ENCODE peak calls at places on chromosomes 7 and 10, in seven cellular contexts. One of them, this sample, is unnamed.

GRCh38 chr7:90173127-90173844 is 19.0 kb downstream of the STEAP1 start:
- DNase-seq in HepG2: peak
- DNase-seq in transverse colon: no peak
- DNase-seq in testis: no peak
- DNase-seq in IMR-90: peak
- DNase-seq in K562: no peak
- DNase-seq in A549: no peak
- DNase-seq in this sample: no peak

GRCh38 chr10:7412482-7413251 is 1.8 kb upstream of the SFMBT2 start:
- DNase-seq in HepG2: no peak
- DNase-seq in transverse colon: peak
- DNase-seq in testis: peak
- DNase-seq in IMR-90: no peak
- DNase-seq in K562: no peak
- DNase-seq in A549: no peak
- DNase-seq in this sample: peak

GRCh38 chr10:47095211-47095610 is 184.0 kb downstream of the PTPN20 start:
- DNase-seq in HepG2: no peak
- DNase-seq in transverse colon: no peak
- DNase-seq in testis: no peak
- DNase-seq in IMR-90: no peak
- DNase-seq in K562: no peak
- DNase-seq in A549: no peak
- DNase-seq in this sample: no peak

GRCh38 chr10:35781643-35782035 is 139.5 kb upstream of the FZD8 start:
- DNase-seq in HepG2: peak
- DNase-seq in transverse colon: peak
- DNase-seq in testis: no peak
- DNase-seq in IMR-90: no peak
- DNase-seq in K562: peak
- DNase-seq in A549: no peak
- DNase-seq in this sample: no peak

GRCh38 chr7:16357921-16358320 is 63.4 kb downstream of the CRPPA start:
- DNase-seq in HepG2: no peak
- DNase-seq in transverse colon: no peak
- DNase-seq in testis: no peak
- DNase-seq in IMR-90: no peak
- DNase-seq in K562: no peak
- DNase-seq in A549: no peak
- DNase-seq in this sample: no peak

GRCh38 chr7:101239191-101239950 is 1.8 kb upstream of the CLDN15 start:
- DNase-seq in HepG2: no peak
- DNase-seq in transverse colon: no peak
- DNase-seq in testis: no peak
- DNase-seq in IMR-90: no peak
- DNase-seq in K562: no peak
- DNase-seq in A549: no peak
- DNase-seq in this sample: peak

GRCh38 chr10:34933676-34934075 is 118.6 kb upstream of the PARD3 start:
- DNase-seq in HepG2: no peak
- DNase-seq in transverse colon: no peak
- DNase-seq in testis: peak
- DNase-seq in IMR-90: no peak
- DNase-seq in K562: no peak
- DNase-seq in A549: no peak
- DNase-seq in this sample: peak

GRCh38 chr7:100865971-100866720 is 1.0 kb upstream of the TRIP6 start:
- DNase-seq in HepG2: no peak
- DNase-seq in transverse colon: peak
- DNase-seq in testis: peak
- DNase-seq in IMR-90: no peak
- DNase-seq in K562: no peak
- DNase-seq in A549: no peak
- DNase-seq in this sample: peak

GRCh38 chr10:15730341-15730740 is 10.6 kb upstream of the ITGA8 start:
- DNase-seq in HepG2: no peak
- DNase-seq in transverse colon: no peak
- DNase-seq in testis: no peak
- DNase-seq in IMR-90: no peak
- DNase-seq in K562: no peak
- DNase-seq in A549: no peak
- DNase-seq in this sample: no peak

GRCh38 chr10:57336339-57336738 is 931.4 kb downstream of the IPMK start:
- DNase-seq in HepG2: no peak
- DNase-seq in transverse colon: no peak
- DNase-seq in testis: peak
- DNase-seq in IMR-90: no peak
- DNase-seq in K562: no peak
- DNase-seq in A549: no peak
- DNase-seq in this sample: no peak

GRCh38 chr7:75056476-75056875 is 17.1 kb downstream of the RCC1L start:
- DNase-seq in HepG2: no peak
- DNase-seq in transverse colon: no peak
- DNase-seq in testis: no peak
- DNase-seq in IMR-90: peak
- DNase-seq in K562: no peak
- DNase-seq in A549: no peak
- DNase-seq in this sample: peak

GRCh38 chr7:94228223-94228622 is 166.5 kb upstream of the COL1A2 start:
- DNase-seq in HepG2: no peak
- DNase-seq in transverse colon: no peak
- DNase-seq in testis: no peak
- DNase-seq in IMR-90: no peak
- DNase-seq in K562: no peak
- DNase-seq in A549: no peak
- DNase-seq in this sample: no peak

GRCh38 chr10:118220346-118220745 is 121.8 kb downstream of the FAM204A start:
- DNase-seq in HepG2: no peak
- DNase-seq in transverse colon: no peak
- DNase-seq in testis: no peak
- DNase-seq in IMR-90: no peak
- DNase-seq in K562: no peak
- DNase-seq in A549: no peak
- DNase-seq in this sample: no peak

GRCh38 chr7:130207642-130208041 is at the start of gene SSMEM1:
- DNase-seq in HepG2: no peak
- DNase-seq in transverse colon: no peak
- DNase-seq in testis: no peak
- DNase-seq in IMR-90: peak
- DNase-seq in K562: peak
- DNase-seq in A549: no peak
- DNase-seq in this sample: no peak

GRCh38 chr10:66365686-66366085 is 560.1 kb upstream of the LRRTM3 start:
- DNase-seq in HepG2: no peak
- DNase-seq in transverse colon: no peak
- DNase-seq in testis: no peak
- DNase-seq in IMR-90: no peak
- DNase-seq in K562: no peak
- DNase-seq in A549: no peak
- DNase-seq in this sample: no peak

GRCh38 chr7:16345979-16346958 is 75.1 kb downstream of the CRPPA start:
- DNase-seq in HepG2: no peak
- DNase-seq in transverse colon: no peak
- DNase-seq in testis: no peak
- DNase-seq in IMR-90: peak
- DNase-seq in K562: no peak
- DNase-seq in A549: no peak
- DNase-seq in this sample: no peak

GRCh38 chr10:484441-484924 is 205.0 kb downstream of the DIP2C start:
- DNase-seq in HepG2: no peak
- DNase-seq in transverse colon: peak
- DNase-seq in testis: no peak
- DNase-seq in IMR-90: peak
- DNase-seq in K562: no peak
- DNase-seq in A549: no peak
- DNase-seq in this sample: peak

DNA sequence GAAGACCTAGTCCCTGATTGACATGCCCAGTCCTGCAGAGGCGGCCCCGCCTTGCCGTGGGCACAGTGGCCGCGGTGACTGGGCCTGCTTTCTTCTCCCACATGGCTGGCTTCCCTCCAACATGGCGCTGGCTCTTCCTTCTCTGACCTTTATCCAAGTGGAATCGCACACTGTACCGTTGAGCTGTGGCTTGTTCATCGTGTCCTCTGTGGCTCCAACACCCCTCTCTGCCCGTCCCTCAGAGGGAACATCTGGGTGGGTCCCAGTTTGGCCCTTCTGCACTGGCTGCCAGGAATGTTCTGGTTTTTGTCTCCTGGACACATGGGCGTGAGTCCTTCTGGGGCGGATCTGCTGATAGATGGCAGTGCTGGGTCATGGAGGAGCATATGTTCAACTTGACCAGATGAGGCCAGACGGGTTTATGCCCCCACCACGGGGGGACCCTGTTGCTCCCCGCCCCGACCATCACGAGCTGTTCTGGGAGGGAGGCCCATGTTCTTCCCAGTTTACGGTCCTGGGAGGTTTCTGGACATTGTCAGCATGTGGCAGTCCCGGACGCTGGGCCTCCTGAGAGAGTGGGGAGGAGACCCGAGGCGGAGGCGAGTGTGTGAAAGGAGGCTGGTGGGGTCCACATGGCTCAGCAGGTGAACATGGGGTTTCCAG is 63.5 kb downstream of the LHPP start:
- DNase-seq in HepG2: no peak
- DNase-seq in transverse colon: peak
- DNase-seq in testis: peak
- DNase-seq in IMR-90: no peak
- DNase-seq in K562: no peak
- DNase-seq in A549: no peak
- DNase-seq in this sample: peak
- H3K4me3 ChIP-seq in HepG2: no peak
- H3K4me3 ChIP-seq in transverse colon: no peak
- H3K4me3 ChIP-seq in testis: no peak
- H3K4me3 ChIP-seq in IMR-90: no peak
- H3K4me3 ChIP-seq in K562: no peak
- H3K4me3 ChIP-seq in A549: no peak
- H3K4me3 ChIP-seq in this sample: no peak

GRCh38 chr10:132538031-132538789 is 623 bp downstream of the INPP5A start:
- DNase-seq in HepG2: no peak
- DNase-seq in transverse colon: peak
- DNase-seq in testis: no peak
- DNase-seq in IMR-90: no peak
- DNase-seq in K562: no peak
- DNase-seq in A549: no peak
- DNase-seq in this sample: peak

GRCh38 chr10:132538790-132539421 is 1.3 kb downstream of the INPP5A start:
- DNase-seq in HepG2: no peak
- DNase-seq in transverse colon: peak
- DNase-seq in testis: no peak
- DNase-seq in IMR-90: no peak
- DNase-seq in K562: no peak
- DNase-seq in A549: no peak
- DNase-seq in this sample: no peak

GRCh38 chr10:132536241-132536963 is 1.2 kb upstream of the INPP5A start:
- DNase-seq in HepG2: no peak
- DNase-seq in transverse colon: peak
- DNase-seq in testis: no peak
- DNase-seq in IMR-90: no peak
- DNase-seq in K562: peak
- DNase-seq in A549: no peak
- DNase-seq in this sample: peak

GRCh38 chr10:132536964-132537712 is 449 bp upstream of the INPP5A start:
- DNase-seq in HepG2: peak
- DNase-seq in transverse colon: peak
- DNase-seq in testis: peak
- DNase-seq in IMR-90: peak
- DNase-seq in K562: peak
- DNase-seq in A549: peak
- DNase-seq in this sample: peak

DNA sequence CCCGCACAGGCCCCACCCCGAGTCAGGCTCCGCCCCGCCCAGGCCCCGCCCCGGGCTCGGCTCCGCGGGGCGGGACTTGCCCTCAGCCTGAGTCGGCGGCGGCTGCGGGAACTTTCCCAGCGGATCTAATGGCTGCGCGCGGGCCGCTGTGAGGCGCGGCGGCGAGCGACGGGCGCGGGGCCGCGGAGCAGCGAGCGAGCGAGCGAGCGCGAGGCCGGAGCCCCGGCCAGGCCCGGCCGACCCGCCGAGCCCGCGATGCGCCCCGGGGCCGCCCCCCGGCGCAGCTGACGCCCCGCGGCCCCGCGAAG is at the start of gene INPP5A:
- DNase-seq in HepG2: no peak
- DNase-seq in transverse colon: no peak
- DNase-seq in testis: no peak
- DNase-seq in IMR-90: no peak
- DNase-seq in K562: no peak
- DNase-seq in A549: no peak
- DNase-seq in this sample: no peak
- TF ChIP-seq POLR2A in HepG2: peak
- TF ChIP-seq POLR2A in transverse colon: peak
- TF ChIP-seq POLR2A in testis: peak
- TF ChIP-seq POLR2A in IMR-90: peak
- TF ChIP-seq POLR2A in K562: no peak
- TF ChIP-seq POLR2A in A549: peak
- TF ChIP-seq POLR2A in this sample: peak

DNA sequence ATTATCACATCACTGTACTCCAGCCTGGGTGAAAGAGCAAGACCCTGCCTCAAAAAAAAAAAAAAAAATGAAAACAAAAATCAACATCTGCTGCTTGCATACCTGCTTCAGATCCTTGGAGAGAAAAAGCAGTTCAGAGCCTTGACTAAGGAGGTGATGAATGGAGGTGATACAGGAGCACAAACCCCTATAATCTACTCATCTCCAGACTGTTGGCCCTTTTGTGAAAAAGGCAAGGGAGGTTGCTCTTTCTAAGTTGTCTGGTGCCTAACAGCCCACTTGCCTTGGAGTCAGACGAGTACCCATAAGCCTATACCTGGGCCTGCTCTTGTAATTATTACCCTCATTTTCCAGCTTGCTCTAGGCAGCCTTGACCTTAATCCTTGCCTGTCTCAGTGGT is 1.4 kb downstream of the SFXN2 start:
- DNase-seq in HepG2: no peak
- DNase-seq in transverse colon: no peak
- DNase-seq in testis: no peak
- DNase-seq in IMR-90: no peak
- DNase-seq in K562: no peak
- DNase-seq in A549: no peak
- DNase-seq in this sample: no peak
- H3K4me3 ChIP-seq in HepG2: peak
- H3K4me3 ChIP-seq in transverse colon: no peak
- H3K4me3 ChIP-seq in testis: no peak
- H3K4me3 ChIP-seq in IMR-90: no peak
- H3K4me3 ChIP-seq in K562: no peak
- H3K4me3 ChIP-seq in A549: no peak
- H3K4me3 ChIP-seq in this sample: no peak

DNA sequence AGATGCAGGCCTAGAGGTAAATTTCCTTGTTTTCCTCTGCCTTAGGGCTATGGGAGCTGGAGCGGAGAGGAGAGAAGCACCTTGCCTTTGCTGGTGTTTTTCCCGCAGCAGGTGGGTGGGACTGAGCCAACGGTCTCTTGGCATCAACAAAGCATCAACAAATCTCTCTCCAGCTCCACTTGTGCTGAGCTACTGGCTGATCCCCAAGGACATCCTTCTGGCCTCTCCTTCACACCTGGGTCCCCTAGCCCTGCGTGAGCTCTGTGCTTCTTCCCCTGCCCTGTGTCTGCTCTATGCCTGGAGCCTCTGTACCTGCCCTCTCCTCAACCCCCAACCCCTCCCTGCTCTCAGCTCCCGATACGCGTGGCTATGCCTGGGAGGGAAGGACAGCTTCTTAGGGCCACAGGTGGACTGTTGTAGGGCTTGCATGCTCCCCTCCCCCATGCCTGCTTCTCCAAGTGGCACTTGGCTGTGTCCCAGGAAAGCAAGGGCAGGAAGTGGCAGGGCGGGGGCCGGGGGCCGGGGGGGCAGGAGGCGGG is 3.2 kb upstream of the CLDN4 start:
- DNase-seq in HepG2: no peak
- DNase-seq in transverse colon: peak
- DNase-seq in testis: peak
- DNase-seq in IMR-90: no peak
- DNase-seq in K562: peak
- DNase-seq in A549: no peak
- DNase-seq in this sample: peak
- TF ChIP-seq POLR2A in HepG2: no peak
- TF ChIP-seq POLR2A in transverse colon: peak
- TF ChIP-seq POLR2A in testis: no peak
- TF ChIP-seq POLR2A in IMR-90: no peak
- TF ChIP-seq POLR2A in K562: no peak
- TF ChIP-seq POLR2A in A549: no peak
- TF ChIP-seq POLR2A in this sample: no peak